ENCODE peak calls at places on chromosomes 2 and 18, in nine cellular contexts. V is mesendoderm, G is MM.1S, F is K562, L is H1, O is OCI-LY7, Q is GM23338, R is neural progenitor cell, M is fibroblast of lung. N is an unnamed sample. For H3K36me3 and H3K79me2, the result is how much of the 10 kb centered on the place peaks cover.

GRCh38 chr2:137155351-137156104 is 390.2 kb downstream of the THSD7B start:
- DNase-seq in V (no peak), G (no peak), F (no peak), L (no peak), O (no peak), Q (no peak), R (no peak), M (no peak), N (no peak)

GRCh38 chr18:37122877-37123276 is 293.9 kb downstream of the KIAA1328 start:
- DNase-seq in V (no peak), G (no peak), F (no peak), L (no peak), O (no peak), Q (no peak), R (no peak), M (no peak), N (no peak)

GRCh38 chr2:223247136-223247535 is 195.1 kb downstream of the KCNE4 start:
- DNase-seq in V (peak), G (no peak), F (peak), L (no peak), O (peak), Q (peak), R (peak), M (peak), N (peak)

GRCh38 chr2:101811226-101812015 is 113.9 kb downstream of the MAP4K4 start:
- DNase-seq in V (no peak), G (no peak), F (no peak), L (no peak), O (no peak), Q (no peak), R (no peak), M (no peak), N (no peak)

GRCh38 chr2:38406597-38407110 is 29.6 kb upstream of the ATL2 start:
- DNase-seq in V (peak), G (no peak), F (no peak), L (no peak), O (peak), Q (peak), R (no peak), M (no peak), N (no peak)

GRCh38 chr2:226985227-226985946 is 149.5 kb downstream of the RHBDD1 start:
- DNase-seq in V (peak), G (peak), F (peak), L (no peak), O (peak), Q (peak), R (peak), M (peak), N (peak)

GRCh38 chr18:46738491-46738890 is 18.4 kb downstream of the ST8SIA5 start:
- DNase-seq in V (no peak), G (no peak), F (no peak), L (no peak), O (no peak), Q (no peak), R (no peak), M (no peak), N (no peak)

GRCh38 chr18:34990571-34990970 is 50.6 kb upstream of the MAPRE2 start:
- DNase-seq in V (no peak), G (no peak), F (no peak), L (no peak), O (no peak), Q (no peak), R (no peak), M (peak), N (no peak)

GRCh38 chr2:183950673-183951072 is 647.7 kb upstream of the ZNF804A start:
- DNase-seq in V (no peak), G (no peak), F (no peak), L (no peak), O (no peak), Q (no peak), R (no peak), M (peak), N (no peak)

GRCh38 chr2:173062806-173063205 is 12.8 kb upstream of the MAP3K20 start:
- DNase-seq in V (no peak), G (no peak), F (no peak), L (no peak), O (no peak), Q (no peak), R (no peak), M (peak), N (no peak)

GRCh38 chr2:230011617-230012016 is 57.1 kb downstream of the SLC16A14 start:
- DNase-seq in V (no peak), G (no peak), F (no peak), L (no peak), O (no peak), Q (no peak), R (no peak), M (peak), N (no peak)

GRCh38 chr2:77363277-77363676 is 158.9 kb downstream of the LRRTM4 start:
- DNase-seq in V (no peak), G (no peak), F (no peak), L (no peak), O (no peak), Q (no peak), R (no peak), M (no peak), N (no peak)

GRCh38 chr2:183037660-183038340 is 457 bp downstream of the NCKAP1 start:
- DNase-seq in V (no peak), G (peak), F (peak), L (peak), O (peak), Q (peak), R (peak), M (no peak), N (no peak)

GRCh38 chr2:23524261-23524706 is 139.3 kb downstream of the KLHL29 start:
- DNase-seq in V (no peak), G (no peak), F (no peak), L (no peak), O (no peak), Q (no peak), R (no peak), M (peak), N (no peak)

GRCh38 chr2:72142743-72143440 is 4.8 kb downstream of the CYP26B1 start:
- DNase-seq in V (peak), G (no peak), F (no peak), L (no peak), O (no peak), Q (peak), R (peak), M (peak), N (no peak)

GRCh38 chr2:236663267-236663666 is 93.6 kb downstream of the ACKR3 start:
- DNase-seq in V (no peak), G (no peak), F (no peak), L (no peak), O (no peak), Q (no peak), R (no peak), M (peak), N (no peak)

GRCh38 chr2:46922049-46922448 is 6.4 kb upstream of the MCFD2 start:
- DNase-seq in V (no peak), G (no peak), F (no peak), L (no peak), O (no peak), Q (no peak), R (no peak), M (peak), N (no peak)

GRCh38 chr2:457792-458430 is 170.0 kb upstream of the ALKAL2 start:
- DNase-seq in V (no peak), G (no peak), F (no peak), L (no peak), O (no peak), Q (no peak), R (no peak), M (no peak), N (no peak)

GRCh38 chr2:188983427-188984101 is 9.4 kb downstream of the COL3A1 start:
- DNase-seq in V (peak), G (no peak), F (no peak), L (no peak), O (peak), Q (peak), R (peak), M (peak), N (no peak)

GRCh38 chr2:241615041-241615440 is 21.9 kb downstream of the THAP4 start:
- DNase-seq in V (no peak), G (no peak), F (no peak), L (no peak), O (no peak), Q (no peak), R (no peak), M (no peak), N (no peak)

GRCh38 chr2:66057844-66058243 is 377.1 kb upstream of the MEIS1 start:
- DNase-seq in V (no peak), G (no peak), F (no peak), L (no peak), O (no peak), Q (no peak), R (no peak), M (no peak), N (no peak)

GRCh38 chr2:44244135-44244871 is 31.0 kb upstream of the SLC3A1 start:
- DNase-seq in V (peak), G (peak), F (peak), L (no peak), O (peak), Q (peak), R (peak), M (peak), N (peak)

GRCh38 chr2:173199303-173199702 is 123.7 kb downstream of the MAP3K20 start:
- DNase-seq in V (no peak), G (no peak), F (no peak), L (no peak), O (no peak), Q (no peak), R (no peak), M (no peak), N (peak)

GRCh38 chr2:42510191-42510929 is 16.6 kb upstream of the KCNG3 start:
- DNase-seq in V (peak), G (no peak), F (no peak), L (no peak), O (no peak), Q (no peak), R (no peak), M (no peak), N (no peak)

GRCh38 chr18:1062592-1062991 is 157.9 kb downstream of the ADCYAP1 start:
- DNase-seq in V (peak), G (no peak), F (no peak), L (no peak), O (no peak), Q (peak), R (peak), M (no peak), N (no peak)

GRCh38 chr2:207529330-207530159 is at the start of gene CREB1:
- DNase-seq in V (peak), G (peak), F (peak), L (peak), O (peak), Q (peak), R (peak), M (peak), N (peak)

GRCh38 chr2:48129256-48129950 is 223.1 kb upstream of the FBXO11 start:
- DNase-seq in V (no peak), G (no peak), F (no peak), L (no peak), O (no peak), Q (no peak), R (no peak), M (peak), N (no peak)

GRCh38 chr2:171334171-171334570 is 99.6 kb downstream of the METTL8 start:
- DNase-seq in V (no peak), G (no peak), F (no peak), L (no peak), O (no peak), Q (no peak), R (no peak), M (no peak), N (no peak)

GRCh38 chr2:70966681-70967080 is 11.7 kb upstream of the ANKRD53 start:
- DNase-seq in V (no peak), G (no peak), F (no peak), L (no peak), O (no peak), Q (no peak), R (no peak), M (no peak), N (no peak)

GRCh38 chr2:8310557-8311455 is 371.1 kb upstream of the ID2 start:
- DNase-seq in V (no peak), G (no peak), F (no peak), L (no peak), O (peak), Q (no peak), R (no peak), M (no peak), N (no peak)

GRCh38 chr2:64990823-64991222 is 1.6 kb downstream of the SLC1A4 start:
- DNase-seq in V (no peak), G (peak), F (no peak), L (no peak), O (peak), Q (no peak), R (no peak), M (no peak), N (peak)
- H3K4me3 ChIP-seq in V (no peak), G (peak), F (peak), L (no peak), O (peak), Q (peak), R (no peak), M (peak), N (peak)

GRCh38 chr2:86028763-86029381 is 76.8 kb downstream of the POLR1A start:
- DNase-seq in V (no peak), G (no peak), F (no peak), L (no peak), O (no peak), Q (no peak), R (no peak), M (no peak), N (no peak)

GRCh38 chr2:86029873-86030272 is 75.8 kb downstream of the POLR1A start:
- DNase-seq in V (no peak), G (no peak), F (no peak), L (no peak), O (no peak), Q (no peak), R (no peak), M (no peak), N (no peak)

GRCh38 chr2:86031606-86032005 is 74.1 kb downstream of the POLR1A start:
- DNase-seq in V (no peak), G (no peak), F (no peak), L (no peak), O (no peak), Q (no peak), R (no peak), M (no peak), N (no peak)

GRCh38 chr2:86032861-86033595 is 72.7 kb downstream of the POLR1A start:
- DNase-seq in V (no peak), G (no peak), F (no peak), L (no peak), O (no peak), Q (no peak), R (no peak), M (no peak), N (no peak)

GRCh38 chr2:86031151-86031550 is 74.5 kb downstream of the POLR1A start:
- DNase-seq in V (no peak), G (no peak), F (no peak), L (no peak), O (no peak), Q (no peak), R (no peak), M (no peak), N (no peak)
- H3K36me3 ChIP-seq in V (under half), G (under half), F (half or more), L (half or more), O (half or more), Q (under half), R (under half), M (under half), N (half or more)

DNA sequence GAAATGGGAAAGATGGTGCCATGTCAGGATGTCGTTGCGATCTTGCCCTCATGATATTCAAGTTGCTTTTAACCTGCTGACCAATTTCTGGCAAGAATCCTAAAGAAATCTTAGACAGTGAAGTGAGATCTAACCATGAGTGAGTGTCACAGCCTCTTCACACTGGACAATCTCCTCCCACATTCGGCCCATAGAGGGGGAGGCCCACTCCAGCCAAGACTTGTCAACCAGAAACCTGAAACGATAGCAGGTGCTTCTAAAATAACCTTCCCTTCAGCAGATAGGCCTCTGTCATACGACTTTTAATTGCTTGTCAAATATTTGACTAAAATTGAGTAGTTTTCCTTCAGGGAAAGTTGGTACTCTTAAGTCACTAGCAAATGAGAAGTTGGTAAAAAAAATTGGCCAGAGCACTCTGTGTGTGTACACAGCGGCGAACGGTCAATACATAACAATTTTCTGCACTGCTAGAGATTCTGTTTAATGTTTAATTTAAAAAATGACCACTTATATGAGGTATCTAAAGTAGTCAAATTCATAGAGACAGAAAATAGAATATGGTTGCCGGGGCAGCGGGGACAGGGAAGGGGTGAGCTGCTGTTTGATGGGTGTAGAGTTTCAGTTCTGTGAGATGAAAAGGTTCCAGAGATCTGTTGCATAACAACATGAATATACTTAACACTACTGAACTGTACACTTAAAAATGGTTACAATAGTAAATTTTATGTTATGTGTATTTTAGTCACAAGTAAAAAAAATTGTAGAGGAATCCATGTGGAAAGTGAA is 110.2 kb downstream of the VAPA start:
- DNase-seq in V (no peak), G (no peak), F (no peak), L (no peak), O (no peak), Q (no peak), R (no peak), M (no peak), N (no peak)
- H3K79me2 ChIP-seq in V (under half), G (under half), F (under half), L (under half), O (under half), Q (under half), R (under half), M (under half), N (under half)

GRCh38 chr2:161709428-161709827 is 85.2 kb downstream of the SLC4A10 start:
- DNase-seq in V (no peak), G (peak), F (no peak), L (no peak), O (no peak), Q (no peak), R (no peak), M (peak), N (no peak)
- H3K4me3 ChIP-seq in V (no peak), G (peak), F (no peak), L (no peak), O (no peak), Q (no peak), R (no peak), M (peak), N (no peak)

GRCh38 chr18:45282101-45282812 is 333.0 kb upstream of the SLC14A2 start:
- DNase-seq in V (no peak), G (no peak), F (no peak), L (no peak), O (no peak), Q (no peak), R (no peak), M (no peak), N (peak)
- H3K36me3 ChIP-seq in V (under half), G (under half), F (under half), L (under half), O (under half), Q (under half), R (under half), M (under half), N (under half)

GRCh38 chr2:84914334-84914733 is 8.9 kb downstream of the TMSB10 start:
- DNase-seq in V (no peak), G (no peak), F (no peak), L (no peak), O (no peak), Q (no peak), R (no peak), M (no peak), N (no peak)
- H3K79me2 ChIP-seq in V (under half), G (under half), F (under half), L (under half), O (under half), Q (under half), R (under half), M (under half), N (under half)

GRCh38 chr18:59268127-59268721 is 5.0 kb downstream of the RAX start:
- DNase-seq in V (no peak), G (no peak), F (no peak), L (no peak), O (no peak), Q (peak), R (peak), M (no peak), N (no peak)

GRCh38 chr18:59271606-59272220 is 1.5 kb downstream of the RAX start:
- DNase-seq in V (no peak), G (no peak), F (no peak), L (no peak), O (no peak), Q (peak), R (peak), M (no peak), N (no peak)

GRCh38 chr18:59270689-59271257 is 2.5 kb downstream of the RAX start:
- DNase-seq in V (peak), G (no peak), F (no peak), L (peak), O (no peak), Q (peak), R (no peak), M (no peak), N (no peak)

GRCh38 chr18:59268722-59269562 is 4.3 kb downstream of the RAX start:
- DNase-seq in V (peak), G (peak), F (peak), L (peak), O (no peak), Q (peak), R (peak), M (peak), N (no peak)

DNA sequence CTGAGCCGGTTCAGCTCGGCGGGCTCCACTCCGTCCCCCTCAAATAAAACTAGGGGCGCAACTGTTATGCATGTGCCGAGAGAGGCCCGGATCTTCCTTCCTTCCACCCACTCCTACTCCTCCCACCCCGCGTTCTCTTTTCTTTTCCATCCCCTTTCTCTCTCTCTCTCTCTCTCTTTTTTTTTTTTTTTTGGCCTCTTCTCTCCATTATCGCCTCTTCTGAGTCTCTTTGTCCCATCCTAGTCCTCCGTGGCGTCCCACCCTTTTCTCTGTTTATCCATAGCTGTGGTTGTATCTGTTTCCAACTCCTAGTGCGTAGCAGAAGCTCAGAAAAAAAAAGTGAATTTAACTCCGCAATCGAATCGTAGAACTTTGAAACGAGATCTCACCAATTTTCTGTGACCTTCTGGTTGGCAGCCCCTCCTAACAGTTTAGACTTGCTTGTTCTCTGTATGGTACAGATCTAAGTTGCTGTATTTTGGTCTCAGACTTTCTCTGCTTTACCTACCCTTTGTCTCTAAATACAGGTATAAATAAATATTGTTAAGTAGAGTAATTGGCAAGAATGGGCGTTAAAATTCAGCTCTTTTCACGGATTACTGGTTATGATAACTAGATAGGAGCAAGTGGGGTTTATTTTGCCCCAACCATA is 3.6 kb downstream of the RAX start:
- DNase-seq in V (no peak), G (no peak), F (no peak), L (no peak), O (no peak), Q (no peak), R (no peak), M (no peak), N (no peak)
- H3K4me3 ChIP-seq in V (peak), G (peak), F (no peak), L (peak), O (no peak), Q (peak), R (peak), M (no peak), N (no peak)